ENCODE peak calls at places on chromosome 6, in five cellular contexts. Z is choroid plexus epithelial cell, Q is neural crest cell, H is AG08396, I is brain microvascular endothelial cell. S is an unnamed sample.

GRCh38 chr6:39043776-39044175 is 4.8 kb upstream of the GLP1R start:
- DNase-seq in I (no peak), Q (no peak), H (no peak), Z (no peak), S (no peak)

GRCh38 chr6:136012948-136013347 is 161.4 kb downstream of the PDE7B start:
- DNase-seq in Q (no peak), I (no peak), H (no peak), Z (peak; percentile 21), S (no peak)

GRCh38 chr6:87656857-87657256 is 45.2 kb downstream of the AKIRIN2 start:
- DNase-seq in H (no peak), Z (peak; percentile 45), Q (no peak), I (no peak), S (no peak)

GRCh38 chr6:56652994-56653393 is 10.3 kb upstream of the DST start:
- DNase-seq in Q (no peak), H (peak; percentile 15), I (no peak), Z (peak; percentile 60), S (peak; percentile 53)

GRCh38 chr6:151018911-151019795 is 153.7 kb downstream of the MTHFD1L start:
- DNase-seq in Q (no peak), Z (no peak), I (no peak), H (no peak), S (peak; percentile 48)

GRCh38 chr6:170293411-170293844 is 2.5 kb upstream of the DLL1 start:
- DNase-seq in Z (no peak), H (no peak), I (no peak), Q (no peak), S (no peak)

GRCh38 chr6:85261250-85261649 is 188.6 kb upstream of the NT5E start:
- DNase-seq in I (no peak), H (no peak), Q (no peak), Z (no peak), S (no peak)

GRCh38 chr6:26537846-26538571 is at the start of gene HMGN4:
- DNase-seq in Q (peak; percentile 73), H (peak; percentile 79), I (peak; percentile 86), Z (peak; percentile 96), S (peak; percentile 95)

GRCh38 chr6:11313207-11313606 is 80.7 kb upstream of the NEDD9 start:
- DNase-seq in H (no peak), Q (no peak), I (no peak), Z (no peak), S (no peak)

GRCh38 chr6:53906842-53907241 is 112.0 kb downstream of the LRRC1 start:
- DNase-seq in H (peak; percentile 42), I (no peak), Z (peak; percentile 68), Q (no peak), S (no peak)

GRCh38 chr6:25242567-25242966 is 36.6 kb upstream of the CARMIL1 start:
- DNase-seq in Z (no peak), I (no peak), H (no peak), Q (no peak), S (no peak)

GRCh38 chr6:128131566-128131965 is 230.7 kb upstream of the THEMIS start:
- DNase-seq in H (no peak), Q (no peak), I (no peak), Z (peak; percentile 58), S (no peak)

GRCh38 chr6:21523652-21524051 is 69.9 kb upstream of the SOX4 start:
- DNase-seq in Z (no peak), H (no peak), I (no peak), Q (no peak), S (no peak)

GRCh38 chr6:137512768-137513605 is 18.8 kb upstream of the OLIG3 start:
- DNase-seq in Z (no peak), I (no peak), H (no peak), Q (no peak), S (no peak)

GRCh38 chr6:7541175-7542064 is at the start of gene DSP:
- DNase-seq in Z (peak; percentile 32), Q (peak; percentile 22), H (peak; percentile 45), I (peak; percentile 45), S (peak; percentile 81)

GRCh38 chr6:49937017-49937416 is 26.9 kb downstream of the DEFB114 start:
- DNase-seq in Q (no peak), H (no peak), Z (no peak), I (no peak), S (no peak)

GRCh38 chr6:100237881-100238280 is 226.8 kb downstream of the SIM1 start:
- DNase-seq in H (no peak), I (no peak), Z (peak; percentile 12), Q (no peak), S (peak; percentile 38)

GRCh38 chr6:131924881-131925474 is 26.2 kb downstream of the CCN2 start:
- DNase-seq in Z (peak; percentile 77), Q (no peak), H (no peak), I (peak; percentile 36), S (peak; percentile 80)

S was measured in kidney glomerular epithelial cell.